ENCODE peak calls at places on chromosome 22, in five cellular contexts. One of them, this sample, is unnamed.

GRCh38 chr22:49092751-49093150 is 734.9 kb downstream of the BRD1 start:
- DNase-seq in breast epithelium: no peak
- DNase-seq in H54: no peak
- DNase-seq in astrocyte of the cerebellum: no peak
- DNase-seq in SIG-M5: no peak
- DNase-seq in this sample: no peak

GRCh38 chr22:50232481-50233151 is 12.2 kb downstream of the TUBGCP6 start:
- DNase-seq in SIG-M5: no peak
- DNase-seq in H54: no peak
- DNase-seq in astrocyte of the cerebellum: no peak
- DNase-seq in breast epithelium: no peak
- DNase-seq in this sample: no peak

GRCh38 chr22:21009638-21010425 is 5.1 kb upstream of the P2RX6 start:
- DNase-seq in breast epithelium: no peak
- DNase-seq in SIG-M5: no peak
- DNase-seq in H54: no peak
- DNase-seq in astrocyte of the cerebellum: peak; percentile 23
- DNase-seq in this sample: no peak

GRCh38 chr22:35470903-35471321 is 69.7 kb upstream of the RASD2 start:
- DNase-seq in H54: no peak
- DNase-seq in SIG-M5: no peak
- DNase-seq in astrocyte of the cerebellum: no peak
- DNase-seq in breast epithelium: no peak
- DNase-seq in this sample: no peak

GRCh38 chr22:22164541-22165272 is 79.9 kb upstream of the VPREB1 start:
- DNase-seq in SIG-M5: no peak
- DNase-seq in astrocyte of the cerebellum: no peak
- DNase-seq in breast epithelium: no peak
- DNase-seq in H54: no peak
- DNase-seq in this sample: no peak

GRCh38 chr22:19048531-19048930 is 73.7 kb downstream of the DGCR2 start:
- DNase-seq in breast epithelium: no peak
- DNase-seq in SIG-M5: no peak
- DNase-seq in H54: no peak
- DNase-seq in astrocyte of the cerebellum: no peak
- DNase-seq in this sample: no peak

GRCh38 chr22:46139895-46140350 is 10.4 kb upstream of the PPARA start:
- DNase-seq in H54: no peak
- DNase-seq in SIG-M5: no peak
- DNase-seq in breast epithelium: no peak
- DNase-seq in astrocyte of the cerebellum: no peak
- DNase-seq in this sample: no peak

GRCh38 chr22:46293591-46294260 is 2.9 kb upstream of the GTSE1 start:
- DNase-seq in astrocyte of the cerebellum: no peak
- DNase-seq in SIG-M5: no peak
- DNase-seq in breast epithelium: no peak
- DNase-seq in H54: no peak
- DNase-seq in this sample: peak; percentile 44